ENCODE peak calls at places on chromosomes 1 and 21, in four cellular contexts. M is activated effector memory CD4-positive, alpha-beta T cell treated with anti-CD3 and anti-CD28 coated beads, Interleukin-2, amount 50 U/mL, for 16 hours; P is iris pigment epithelial cell; R is left cardiac atrium. B is an unnamed sample.

GRCh38 chr1:208080396-208081276 is 163.5 kb downstream of the PLXNA2 start:
- DNase-seq in M (no peak), P (no peak), R (no peak), B (no peak)

GRCh38 chr1:224696891-224697765 is 81.0 kb downstream of the CNIH3 start:
- DNase-seq in M (no peak), P (peak; percentile 40), R (peak; percentile 23), B (peak; percentile 45)

GRCh38 chr1:231691618-231692259 is 65.1 kb downstream of the DISC1 start:
- DNase-seq in M (no peak), P (peak; percentile 61), R (peak; percentile 56), B (no peak)

GRCh38 chr1:25197982-25198681 is 34.2 kb downstream of the SYF2 start:
- DNase-seq in R (no peak), P (no peak), M (no peak), B (no peak)

GRCh38 chr1:21927531-21928237 is 9.4 kb downstream of the HSPG2 start:
- DNase-seq in P (no peak), R (peak; percentile 81), M (no peak), B (no peak)

GRCh38 chr1:66681686-66682085 is 70.6 kb upstream of the DYNLT5 start:
- DNase-seq in R (no peak), P (peak; percentile 22), M (no peak), B (no peak)

GRCh38 chr21:30209571-30209970 is 6.3 kb downstream of the CLDN8 start:
- DNase-seq in R (no peak), M (no peak), P (peak; percentile 15), B (no peak)

GRCh38 chr1:205054013-205054412 is 11.0 kb downstream of the CNTN2 start:
- DNase-seq in R (no peak), P (no peak), M (no peak), B (no peak)

GRCh38 chr21:41627428-41627827 is 119.5 kb upstream of the TMPRSS2 start:
- DNase-seq in P (peak; percentile 10), M (no peak), R (no peak), B (no peak)

GRCh38 chr1:203182377-203182927 is 4.1 kb downstream of the CHI3L1 start:
- DNase-seq in P (no peak), M (peak; percentile 47), R (no peak), B (no peak)

GRCh38 chr1:154877370-154877974 is 7.4 kb upstream of the KCNN3 start:
- DNase-seq in R (peak; percentile 45), M (peak; percentile 47), P (peak; percentile 65), B (no peak)

GRCh38 chr1:180157108-180157507 is 2.4 kb downstream of the QSOX1 start:
- DNase-seq in R (no peak), M (no peak), P (peak; percentile 66), B (no peak)

GRCh38 chr1:24091971-24092482 is 19.9 kb downstream of the MYOM3 start:
- DNase-seq in R (no peak), M (no peak), P (no peak), B (no peak)

GRCh38 chr1:46401964-46402626 is 8.0 kb downstream of the FAAH start:
- DNase-seq in R (peak; percentile 61), P (peak; percentile 97), M (no peak), B (peak; percentile 87)

GRCh38 chr1:224108991-224109390 is 4.9 kb upstream of the FBXO28 start:
- DNase-seq in P (no peak), M (no peak), R (no peak), B (no peak)

GRCh38 chr1:10432910-10433785 is 2.9 kb downstream of the CENPS start:
- DNase-seq in M (no peak), R (no peak), P (no peak), B (no peak)

GRCh38 chr1:21855257-21856096 is 43.4 kb downstream of the LDLRAD2 start:
- DNase-seq in P (no peak), M (no peak), R (no peak), B (no peak)

GRCh38 chr1:7551442-7551841 is 219.7 kb upstream of the VAMP3 start:
- DNase-seq in M (peak; percentile 38), P (no peak), R (peak; percentile 9), B (no peak)